ENCODE peak calls at places on chromosomes 12 and 14, in six cellular contexts. H is body of pancreas; X is cardiac muscle cell; A is CD8-positive, alpha-beta memory T cell; M is A549; I is Peyer's patch. L is an unnamed sample.
A peak's percentile ranks its signal among the peaks of the same experiment; 100 is the strongest.

GRCh38 chr12:67804168-67804567 is 155.6 kb downstream of the DYRK2 start:
- DNase-seq in H (no peak), X (no peak), A (peak; percentile 65), M (no peak), I (no peak), L (no peak)

GRCh38 chr12:52807544-52808470 is 6.1 kb downstream of the KRT4 start:
- DNase-seq in H (no peak), X (no peak), A (no peak), M (no peak), I (no peak), L (peak; percentile 95)

GRCh38 chr12:102462386-102462785 is 18.0 kb downstream of the IGF1 start:
- DNase-seq in H (no peak), X (no peak), A (no peak), M (no peak), I (no peak), L (no peak)

GRCh38 chr14:32998433-32998832 is 59.8 kb downstream of the NPAS3 start:
- DNase-seq in H (peak; percentile 13), X (peak; percentile 29), A (no peak), M (no peak), I (no peak), L (no peak)

GRCh38 chr12:26750531-26751171 is 82.3 kb downstream of the ITPR2 start:
- DNase-seq in H (no peak), X (no peak), A (no peak), M (no peak), I (no peak), L (no peak)

GRCh38 chr12:5230151-5230550 is 186.5 kb downstream of the KCNA5 start:
- DNase-seq in H (no peak), X (no peak), A (no peak), M (no peak), I (no peak), L (no peak)

GRCh38 chr14:85391892-85392291 is 138.1 kb upstream of the FLRT2 start:
- DNase-seq in H (no peak), X (no peak), A (no peak), M (no peak), I (no peak), L (no peak)

GRCh38 chr12:132190012-132190755 is 45.9 kb downstream of the NOC4L start:
- DNase-seq in H (no peak), X (no peak), A (no peak), M (peak; percentile 39), I (peak; percentile 61), L (no peak)

GRCh38 chr12:86772688-86773087 is 516.5 kb upstream of the MGAT4C start:
- DNase-seq in H (no peak), X (no peak), A (no peak), M (no peak), I (no peak), L (no peak)

GRCh38 chr12:60724475-60724874 is 1128.6 kb downstream of the SLC16A7 start:
- DNase-seq in H (no peak), X (no peak), A (no peak), M (no peak), I (no peak), L (no peak)

GRCh38 chr14:93832665-93833064 is 44.4 kb upstream of the PRIMA1 start:
- DNase-seq in H (peak; percentile 76), X (no peak), A (no peak), M (no peak), I (no peak), L (no peak)

GRCh38 chr14:77043177-77043983 is 14.9 kb upstream of the IRF2BPL start:
- DNase-seq in H (no peak), X (peak; percentile 96), A (peak; percentile 76), M (no peak), I (no peak), L (no peak)

GRCh38 chr12:11553871-11554533 is 95.5 kb upstream of the ETV6 start:
- DNase-seq in H (peak; percentile 47), X (peak; percentile 75), A (no peak), M (peak; percentile 83), I (no peak), L (peak; percentile 48)

GRCh38 chr12:96201272-96202227 is 7.4 kb downstream of the ELK3 start:
- DNase-seq in H (no peak), X (no peak), A (no peak), M (no peak), I (no peak), L (no peak)

GRCh38 chr12:11795910-11796459 is 146.5 kb downstream of the ETV6 start:
- DNase-seq in H (no peak), X (peak; percentile 74), A (no peak), M (no peak), I (no peak), L (peak; percentile 71)

GRCh38 chr14:63956326-63956725 is 103.5 kb downstream of the SYNE2 start:
- DNase-seq in H (no peak), X (no peak), A (no peak), M (no peak), I (no peak), L (no peak)

GRCh38 chr14:74841230-74842207 is 34.4 kb downstream of the PROX2 start:
- DNase-seq in H (no peak), X (no peak), A (no peak), M (no peak), I (no peak), L (no peak)

GRCh38 chr14:81222694-81223093 is 1.9 kb upstream of the GTF2A1 start:
- DNase-seq in H (peak; percentile 24), X (no peak), A (no peak), M (no peak), I (no peak), L (no peak)

GRCh38 chr12:9378430-9378835 is 170.2 kb upstream of the PZP start:
- DNase-seq in H (no peak), X (peak; percentile 7), A (no peak), M (peak; percentile 32), I (no peak), L (no peak)

GRCh38 chr14:52494444-52494843 is 57.9 kb downstream of the TXNDC16 start:
- DNase-seq in H (no peak), X (no peak), A (no peak), M (no peak), I (no peak), L (no peak)

GRCh38 chr12:113149361-113150150 is at the start of gene CFAP73:
- DNase-seq in H (peak; percentile 64), X (peak; percentile 96), A (no peak), M (peak; percentile 82), I (peak; percentile 75), L (peak; percentile 83)

GRCh38 chr14:68815288-68816182 is 22.7 kb upstream of the ZFP36L1 start:
- DNase-seq in H (peak; percentile 44), X (no peak), A (peak; percentile 55), M (no peak), I (no peak), L (no peak)

GRCh38 chr14:69693145-69693544 is 73.8 kb upstream of the SRSF5 start:
- DNase-seq in H (no peak), X (peak; percentile 61), A (no peak), M (no peak), I (no peak), L (no peak)

GRCh38 chr12:4030938-4031702 is 157.9 kb upstream of the PARP11 start:
- DNase-seq in H (peak; percentile 93), X (peak; percentile 98), A (peak; percentile 76), M (peak; percentile 95), I (peak; percentile 90), L (peak; percentile 96)

GRCh38 chr12:57549203-57549908 is 488 bp upstream of the KIF5A start:
- DNase-seq in H (no peak), X (no peak), A (no peak), M (no peak), I (no peak), L (peak; percentile 78)

GRCh38 chr12:57548488-57548887 is 1.4 kb upstream of the KIF5A start:
- DNase-seq in H (no peak), X (no peak), A (peak; percentile 1), M (no peak), I (no peak), L (no peak)

GRCh38 chr12:57545809-57546437 is 1.1 kb downstream of the DCTN2 start:
- DNase-seq in H (no peak), X (no peak), A (peak; percentile 35), M (no peak), I (peak; percentile 65), L (no peak)

GRCh38 chr12:57546438-57547365 is at the start of gene DCTN2:
- DNase-seq in H (peak; percentile 95), X (peak; percentile 98), A (peak; percentile 95), M (peak; percentile 99), I (peak; percentile 94), L (no peak)

DNA sequence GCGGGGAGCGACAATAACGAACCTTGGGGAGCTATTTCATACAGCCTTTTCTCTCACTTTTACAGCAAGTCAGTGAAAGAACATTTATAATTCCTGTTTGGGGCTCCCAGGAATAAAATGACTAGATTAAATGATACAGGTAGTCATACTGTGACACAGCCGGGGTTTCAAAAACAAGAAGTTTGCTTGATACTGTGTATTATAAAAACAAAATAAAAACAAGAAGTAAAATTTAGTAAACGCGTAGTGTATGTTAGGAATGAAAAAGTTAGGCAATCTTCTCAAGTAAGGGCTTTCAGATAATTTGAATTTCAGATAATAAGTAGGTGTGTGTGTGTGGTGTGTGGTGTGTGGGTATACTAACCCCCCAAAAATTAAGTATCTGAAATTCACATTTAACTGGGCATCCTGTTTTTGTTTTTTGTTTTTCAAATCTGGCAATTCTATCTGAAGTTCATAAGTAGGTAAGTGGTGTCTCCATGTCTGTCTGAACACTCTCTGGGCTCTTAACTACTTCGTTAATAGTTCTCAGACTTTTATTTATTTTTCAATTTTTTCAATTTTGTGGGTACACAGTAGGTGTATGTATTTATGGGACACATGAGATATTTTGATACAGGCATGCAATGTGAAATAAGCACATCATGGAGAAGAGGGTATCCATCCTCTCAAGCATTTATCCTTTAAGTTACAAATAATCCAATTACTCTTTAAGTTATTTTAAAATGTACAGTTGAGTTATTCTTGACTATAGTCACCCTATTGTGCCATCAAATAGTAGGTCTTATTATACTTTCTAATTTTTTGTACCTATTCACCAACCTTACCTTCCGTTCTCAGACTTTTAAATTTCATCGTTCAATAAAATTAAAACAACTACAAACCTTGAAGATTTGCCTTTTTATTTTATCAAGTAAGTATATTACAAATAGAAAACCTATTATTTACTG is 649 bp upstream of the DCTN2 start:
- DNase-seq in H (no peak), X (no peak), A (no peak), M (no peak), I (no peak), L (no peak)
- H3K4me3 ChIP-seq in H (no peak overlapping the region), X (peak overlapping the region; percentile 97), A (peak overlapping the region; percentile 78), M (peak overlapping the region; percentile 89), I (peak overlapping the region; percentile 81), L (peak overlapping the region; percentile 73)

DNA sequence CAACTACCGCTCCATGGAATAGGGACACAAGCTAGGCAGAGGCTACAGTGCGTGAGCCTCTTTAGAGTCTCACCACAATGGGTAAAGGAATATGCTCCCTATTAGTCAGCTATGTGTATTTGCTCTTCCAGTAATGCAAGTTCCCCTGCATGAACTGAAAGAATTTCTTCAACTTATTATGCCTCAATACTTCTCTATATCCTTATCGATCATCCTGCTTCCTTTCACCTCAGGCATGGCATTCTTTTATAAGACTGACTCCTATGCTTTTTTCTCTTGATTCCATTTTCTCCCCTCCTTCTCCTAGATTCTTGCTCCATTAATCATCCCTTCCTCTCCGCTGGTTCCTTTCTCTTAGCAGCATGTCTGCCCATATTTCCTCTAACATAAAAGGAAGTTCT is 94.4 kb upstream of the CPM start:
- DNase-seq in H (no peak), X (peak; percentile 51), A (no peak), M (no peak), I (no peak), L (peak; percentile 46)
- H3K4me1 ChIP-seq in H (no peaks in the 10 kb centered on the region), X (no peaks in the 10 kb centered on the region), A (no peaks in the 10 kb centered on the region), M (peaks cover 26% of the 10 kb centered on the region), I (no peaks in the 10 kb centered on the region), L (peaks cover 48% of the 10 kb centered on the region)

GRCh38 chr14:101476931-101477553 is 84.3 kb upstream of the DIO3 start:
- DNase-seq in H (peak; percentile 86), X (no peak), A (peak; percentile 36), M (peak; percentile 88), I (peak; percentile 63), L (peak; percentile 25)
- H3K4me3 ChIP-seq in H (no peak overlapping the region), X (no peak overlapping the region), A (no peak overlapping the region), M (peak overlapping the region; percentile 66), I (no peak overlapping the region), L (no peak overlapping the region)

GRCh38 chr12:109461846-109462766 is 15.0 kb downstream of the KCTD10 start:
- DNase-seq in H (peak; percentile 36), X (peak; percentile 99), A (no peak), M (peak; percentile 27), I (peak; percentile 63), L (peak; percentile 82)
- H3K4me1 ChIP-seq in H (peaks cover 41% of the 10 kb centered on the region), X (peaks cover 87% of the 10 kb centered on the region), A (peaks cover 29% of the 10 kb centered on the region), M (peaks cover 39% of the 10 kb centered on the region), I (peaks cover 38% of the 10 kb centered on the region), L (peaks cover 77% of the 10 kb centered on the region)

L was measured in SJSA1.